ENCODE peak calls at places on chromosomes 11 and 22, in seven cellular contexts. W is astrocyte, O is body of pancreas, E is upper lobe of right lung, H is AG04450, C is cardiac muscle cell, A is colonic mucosa. F is an unnamed sample.

GRCh38 chr22:30602049-30602448 is 4.9 kb upstream of the TCN2 start:
- DNase-seq in E (no peak), W (peak; percentile 12), C (peak; percentile 33), O (peak; percentile 23), A (peak; percentile 32), H (no peak), F (no peak)

GRCh38 chr22:41223535-41223934 is 17.2 kb downstream of the CHADL start:
- DNase-seq in O (no peak), E (no peak), H (no peak), W (no peak), C (no peak), A (no peak), F (no peak)

GRCh38 chr22:22687638-22688500 is 43.5 kb downstream of the GGTLC2 start:
- DNase-seq in O (peak; percentile 63), A (peak; percentile 48), W (peak; percentile 12), H (peak; percentile 38), C (no peak), E (no peak), F (no peak)

GRCh38 chr11:126764221-126764620 is 236.3 kb downstream of the KIRREL3 start:
- DNase-seq in H (no peak), E (no peak), A (no peak), O (no peak), W (no peak), C (no peak), F (no peak)

GRCh38 chr11:120985718-120986569 is 38.0 kb upstream of the TBCEL start:
- DNase-seq in E (peak; percentile 81), C (peak; percentile 80), O (peak; percentile 70), W (peak; percentile 31), H (no peak), A (peak; percentile 38), F (peak; percentile 29)

GRCh38 chr11:83219095-83219494 is 25.6 kb downstream of the ANKRD42 start:
- DNase-seq in H (no peak), A (no peak), O (peak; percentile 11), W (no peak), C (peak; percentile 29), E (no peak), F (no peak)

GRCh38 chr22:45977551-45978274 is 751 bp upstream of the WNT7B start:
- DNase-seq in W (no peak), O (no peak), H (no peak), A (no peak), C (peak; percentile 62), E (no peak), F (no peak)

GRCh38 chr11:76787911-76788596 is 4.9 kb downstream of the TSKU start:
- DNase-seq in W (no peak), O (peak; percentile 46), C (no peak), E (peak; percentile 57), H (no peak), A (peak; percentile 52), F (no peak)

GRCh38 chr11:63813563-63814382 is 517 bp downstream of the SPINDOC start:
- DNase-seq in O (peak; percentile 46), H (no peak), C (peak; percentile 73), E (peak; percentile 77), A (peak; percentile 55), W (peak; percentile 46), F (peak; percentile 21)

GRCh38 chr11:43790444-43790794 is 90.2 kb upstream of the ALKBH3 start:
- DNase-seq in E (no peak), H (no peak), O (no peak), W (peak; percentile 45), C (no peak), A (no peak), F (no peak)

GRCh38 chr22:23715811-23716355 is 25.1 kb downstream of the RGL4 start:
- DNase-seq in O (peak; percentile 12), W (no peak), C (no peak), E (no peak), A (no peak), H (no peak), F (no peak)

GRCh38 chr22:26722159-26722558 is 64.8 kb downstream of the MIAT start:
- DNase-seq in E (no peak), A (no peak), O (no peak), W (peak; percentile 72), C (no peak), H (no peak), F (no peak)

GRCh38 chr11:33448461-33449130 is 191.4 kb downstream of the HIPK3 start:
- DNase-seq in E (no peak), A (no peak), H (no peak), O (no peak), W (peak; percentile 31), C (no peak), F (no peak)

GRCh38 chr11:102323542-102324261 is 6.4 kb downstream of the BIRC3 start:
- DNase-seq in A (no peak), C (no peak), H (peak; percentile 32), O (no peak), E (no peak), W (peak; percentile 77), F (no peak)

GRCh38 chr11:74171630-74172465 is 759 bp downstream of the PPME1 start:
- DNase-seq in C (no peak), W (peak; percentile 6), O (no peak), E (no peak), A (peak; percentile 24), H (no peak), F (no peak)

GRCh38 chr11:129791515-129791914 is 24.1 kb upstream of the TMEM45B start:
- DNase-seq in E (no peak), W (no peak), A (no peak), C (no peak), O (no peak), H (no peak), F (no peak)

GRCh38 chr11:66157182-66157864 is 87.3 kb downstream of the PACS1 start:
- DNase-seq in A (no peak), O (no peak), H (no peak), W (no peak), C (no peak), E (no peak), F (no peak)

GRCh38 chr22:40276877-40277823 is 69.2 kb upstream of the ADSL start:
- DNase-seq in C (no peak), O (peak; percentile 50), A (no peak), H (no peak), W (peak; percentile 55), E (no peak), F (no peak)

GRCh38 chr11:17779861-17780594 is 45.4 kb downstream of the KCNC1 start:
- DNase-seq in H (no peak), W (no peak), C (no peak), E (no peak), O (no peak), A (no peak), F (no peak)

GRCh38 chr11:113874096-113874919 is 1.1 kb downstream of the USP28 start:
- DNase-seq in H (no peak), W (peak; percentile 5), E (no peak), C (peak; percentile 53), A (no peak), O (no peak), F (no peak)

GRCh38 chr11:68749501-68750196 is 1.7 kb downstream of the TESMIN start:
- DNase-seq in E (no peak), O (no peak), W (peak; percentile 32), A (no peak), C (no peak), H (no peak), F (no peak)

GRCh38 chr11:10350341-10350740 is 45.5 kb downstream of the ADM start:
- DNase-seq in H (no peak), E (no peak), A (no peak), W (peak; percentile 85), C (no peak), O (no peak), F (no peak)

GRCh38 chr11:61359541-61359940 is 2.1 kb downstream of the CYB561A3 start:
- DNase-seq in O (no peak), H (no peak), A (peak; percentile 69), C (no peak), W (no peak), E (no peak), F (no peak)

GRCh38 chr11:6389921-6390717 is at the start of gene SMPD1:
- DNase-seq in E (peak; percentile 97), W (peak; percentile 74), C (peak; percentile 93), H (peak; percentile 58), O (peak; percentile 96), A (peak; percentile 94), F (peak; percentile 92)

GRCh38 chr11:63826471-63827190 is 12.3 kb upstream of the MARK2 start:
- DNase-seq in C (no peak), H (no peak), W (no peak), E (no peak), O (no peak), A (no peak), F (no peak)

GRCh38 chr11:133541331-133542095 is 9.2 kb upstream of the OPCML start:
- DNase-seq in C (peak; percentile 57), A (no peak), O (no peak), E (no peak), H (no peak), W (no peak), F (no peak)
- H3K4me3 ChIP-seq in C (no peak overlapping the region), A (no peak overlapping the region), O (no peak overlapping the region), E (no peak overlapping the region), H (no peak overlapping the region), W (no peak overlapping the region), F (no peak overlapping the region)

DNA sequence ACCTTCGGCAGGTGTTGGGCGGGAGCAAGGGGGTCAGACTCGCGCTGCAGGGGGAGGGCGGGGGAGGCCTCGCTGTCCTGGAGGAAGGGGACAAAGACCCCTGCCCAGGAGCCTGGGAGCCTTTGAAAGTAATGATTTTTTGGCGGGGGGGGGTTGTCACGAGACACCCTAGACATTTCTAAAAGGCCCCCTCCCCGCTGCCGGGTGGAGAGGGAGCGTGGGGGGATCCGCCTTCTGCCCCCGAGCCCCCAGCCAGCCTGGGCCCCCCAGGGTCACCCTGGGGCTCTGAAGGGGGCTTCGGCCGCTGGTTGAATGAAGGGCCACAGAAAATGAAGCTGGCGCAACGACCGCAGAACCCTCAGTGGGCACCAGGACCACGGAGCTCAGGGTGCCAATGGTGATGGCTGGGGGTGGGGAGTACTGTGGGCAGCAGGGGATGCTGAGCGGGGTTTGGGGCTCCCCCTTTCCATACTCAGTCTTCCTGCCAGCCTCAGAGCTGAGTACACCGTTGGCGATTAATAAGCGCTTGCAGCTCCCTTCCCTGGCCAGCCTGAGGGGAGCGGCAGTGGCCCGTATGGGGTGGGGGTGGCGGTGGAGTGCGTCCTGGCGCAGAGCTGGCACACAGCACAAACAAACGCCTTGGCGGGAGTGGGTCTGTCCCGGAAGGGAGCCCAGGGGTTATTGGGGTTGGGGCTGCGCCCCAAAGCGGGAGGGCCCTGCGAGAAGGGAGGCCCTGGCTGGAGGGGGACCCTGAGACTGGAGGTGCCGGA is 1.2 kb upstream of the DUSP8 start:
- DNase-seq in A (peak; percentile 67), E (peak; percentile 73), H (no peak), W (no peak), C (no peak), O (peak; percentile 74), F (peak; percentile 38)
- H3K27ac ChIP-seq in A (peak overlapping the region; percentile 87), E (peak overlapping the region; percentile 55), H (no peak overlapping the region), W (no peak overlapping the region), C (no peak overlapping the region), O (peak overlapping the region; percentile 96), F (peak overlapping the region; percentile 92)

DNA sequence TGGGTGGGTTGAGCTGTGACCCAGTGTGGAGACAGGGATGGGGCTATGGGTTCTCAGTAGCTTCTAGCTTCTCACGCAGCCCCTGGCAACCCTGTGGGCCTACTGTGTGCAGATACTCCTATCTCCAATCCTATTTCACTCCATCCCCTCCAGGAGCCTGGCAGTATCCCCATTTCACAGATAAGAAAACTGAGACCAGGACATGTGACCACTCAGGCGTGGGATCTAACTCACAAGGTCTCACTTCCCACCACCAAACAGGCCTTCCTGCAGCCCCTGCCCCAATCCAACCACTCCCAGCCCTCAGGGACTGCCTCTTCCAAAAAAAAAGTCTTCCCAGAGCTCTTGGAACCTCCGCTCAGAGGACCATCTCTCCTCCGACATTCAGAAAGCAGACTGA is 15.6 kb downstream of the ELFN2 start:
- DNase-seq in C (no peak), O (no peak), W (no peak), E (no peak), H (no peak), A (no peak), F (no peak)
- H3K27me3 ChIP-seq in C (no peaks in the 10 kb centered on the region), O (no peaks in the 10 kb centered on the region), W (peaks cover 3% of the 10 kb centered on the region), E (no peaks in the 10 kb centered on the region), H (no peaks in the 10 kb centered on the region), A (no peaks in the 10 kb centered on the region), F (peaks cover 4% of the 10 kb centered on the region)

GRCh38 chr11:118434123-118434552 is 2.2 kb upstream of the KMT2A start:
- DNase-seq in C (no peak), H (no peak), O (no peak), A (no peak), W (peak; percentile 52), E (no peak), F (peak; percentile 57)
- H3K4me3 ChIP-seq in C (peak overlapping the region; percentile 99), H (peak overlapping the region; percentile 72), O (no peak overlapping the region), A (peak overlapping the region; percentile 95), W (peak overlapping the region; percentile 68), E (peak overlapping the region; percentile 94), F (peak overlapping the region; percentile 82)

F was measured in CD4-positive, alpha-beta memory T cell.